ENCODE peak calls at places on chromosomes 4 and X, in five cellular contexts. One of them, this sample, is unnamed.

GRCh38 chr4:118968813-118969212 is 80.2 kb downstream of the SYNPO2 start:
- DNase-seq in naive thymus-derived CD4-positive, alpha-beta T cell: no peak
- DNase-seq in skeletal muscle cell: no peak
- DNase-seq in lung: no peak
- DNase-seq in SJCRH30: peak
- DNase-seq in this sample: no peak

GRCh38 chrX:19823031-19823430 is 64.4 kb downstream of the SH3KBP1 start:
- DNase-seq in naive thymus-derived CD4-positive, alpha-beta T cell: no peak
- DNase-seq in skeletal muscle cell: no peak
- DNase-seq in SJCRH30: no peak
- DNase-seq in lung: no peak
- DNase-seq in this sample: no peak

GRCh38 chr4:41169256-41169655 is 45.1 kb downstream of the APBB2 start:
- DNase-seq in lung: no peak
- DNase-seq in naive thymus-derived CD4-positive, alpha-beta T cell: no peak
- DNase-seq in SJCRH30: no peak
- DNase-seq in skeletal muscle cell: no peak
- DNase-seq in this sample: no peak

GRCh38 chr4:148415500-148415899 is 26.7 kb downstream of the NR3C2 start:
- DNase-seq in lung: no peak
- DNase-seq in SJCRH30: peak
- DNase-seq in skeletal muscle cell: no peak
- DNase-seq in naive thymus-derived CD4-positive, alpha-beta T cell: no peak
- DNase-seq in this sample: no peak

GRCh38 chr4:105544517-105544916 is 7.9 kb upstream of the ARHGEF38 start:
- DNase-seq in lung: no peak
- DNase-seq in skeletal muscle cell: no peak
- DNase-seq in naive thymus-derived CD4-positive, alpha-beta T cell: no peak
- DNase-seq in SJCRH30: no peak
- DNase-seq in this sample: no peak

GRCh38 chr4:126267689-126268088 is 952.9 kb downstream of the FAT4 start:
- DNase-seq in naive thymus-derived CD4-positive, alpha-beta T cell: no peak
- DNase-seq in lung: no peak
- DNase-seq in SJCRH30: no peak
- DNase-seq in skeletal muscle cell: peak
- DNase-seq in this sample: no peak

GRCh38 chrX:96183843-96184242 is 500.8 kb upstream of the DIAPH2 start:
- DNase-seq in naive thymus-derived CD4-positive, alpha-beta T cell: no peak
- DNase-seq in skeletal muscle cell: no peak
- DNase-seq in SJCRH30: peak
- DNase-seq in lung: no peak
- DNase-seq in this sample: no peak

GRCh38 chr4:72358483-72358882 is 210.5 kb downstream of the ADAMTS3 start:
- DNase-seq in SJCRH30: no peak
- DNase-seq in skeletal muscle cell: no peak
- DNase-seq in lung: no peak
- DNase-seq in naive thymus-derived CD4-positive, alpha-beta T cell: no peak
- DNase-seq in this sample: no peak

GRCh38 chrX:111131572-111131971 is 35.6 kb downstream of the PAK3 start:
- DNase-seq in SJCRH30: peak
- DNase-seq in lung: no peak
- DNase-seq in skeletal muscle cell: peak
- DNase-seq in naive thymus-derived CD4-positive, alpha-beta T cell: no peak
- DNase-seq in this sample: peak

GRCh38 chr4:185508162-185508561 is 27.1 kb downstream of the PDLIM3 start:
- DNase-seq in naive thymus-derived CD4-positive, alpha-beta T cell: no peak
- DNase-seq in lung: no peak
- DNase-seq in SJCRH30: no peak
- DNase-seq in skeletal muscle cell: no peak
- DNase-seq in this sample: no peak

GRCh38 chr4:128068927-128069326 is 7.8 kb downstream of the LARP1B start:
- DNase-seq in SJCRH30: peak
- DNase-seq in naive thymus-derived CD4-positive, alpha-beta T cell: no peak
- DNase-seq in lung: no peak
- DNase-seq in skeletal muscle cell: no peak
- DNase-seq in this sample: peak

DNA sequence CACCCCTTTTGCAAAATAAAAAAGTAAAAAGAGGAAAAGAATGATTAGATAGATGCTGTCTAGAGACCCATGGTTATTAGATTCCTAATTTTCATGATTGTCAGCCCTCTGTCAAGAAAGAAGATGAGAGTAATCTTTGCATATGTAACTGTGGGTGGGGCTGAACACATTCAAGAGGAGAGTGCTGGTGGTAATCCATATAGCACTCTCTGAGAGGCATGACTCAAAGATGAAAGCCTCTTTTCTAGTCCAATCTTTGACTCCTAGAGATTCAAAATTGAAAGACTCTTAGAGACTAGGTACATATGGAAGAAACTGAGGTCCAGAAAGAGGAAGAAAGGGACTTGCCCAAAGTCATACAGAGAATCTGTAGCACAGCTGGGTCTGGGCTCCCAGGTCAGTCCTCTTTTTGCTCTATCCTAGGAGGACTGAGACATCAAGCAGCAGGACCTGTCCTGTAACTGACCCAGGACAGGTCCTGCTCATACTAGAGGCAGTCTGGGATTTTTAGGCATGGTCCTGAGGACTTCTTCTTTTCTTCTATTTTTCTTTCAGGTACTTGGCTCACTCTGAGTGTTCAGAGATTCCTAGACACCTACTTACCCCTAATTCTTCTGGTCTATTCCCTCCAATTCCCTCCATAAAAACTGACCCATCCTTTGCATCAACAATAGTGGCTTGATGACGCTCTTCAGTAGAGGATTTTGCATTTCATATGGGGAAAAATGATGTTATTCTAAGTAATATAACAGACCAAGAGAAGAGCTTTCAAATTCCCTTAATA is 23.8 kb downstream of the VSIG4 start:
- DNase-seq in skeletal muscle cell: no peak
- DNase-seq in lung: no peak
- DNase-seq in SJCRH30: no peak
- DNase-seq in naive thymus-derived CD4-positive, alpha-beta T cell: no peak
- DNase-seq in this sample: no peak
- H3K4me3 ChIP-seq in skeletal muscle cell: no peak
- H3K4me3 ChIP-seq in lung: no peak
- H3K4me3 ChIP-seq in SJCRH30: no peak
- H3K4me3 ChIP-seq in naive thymus-derived CD4-positive, alpha-beta T cell: peak
- H3K4me3 ChIP-seq in this sample: no peak

DNA sequence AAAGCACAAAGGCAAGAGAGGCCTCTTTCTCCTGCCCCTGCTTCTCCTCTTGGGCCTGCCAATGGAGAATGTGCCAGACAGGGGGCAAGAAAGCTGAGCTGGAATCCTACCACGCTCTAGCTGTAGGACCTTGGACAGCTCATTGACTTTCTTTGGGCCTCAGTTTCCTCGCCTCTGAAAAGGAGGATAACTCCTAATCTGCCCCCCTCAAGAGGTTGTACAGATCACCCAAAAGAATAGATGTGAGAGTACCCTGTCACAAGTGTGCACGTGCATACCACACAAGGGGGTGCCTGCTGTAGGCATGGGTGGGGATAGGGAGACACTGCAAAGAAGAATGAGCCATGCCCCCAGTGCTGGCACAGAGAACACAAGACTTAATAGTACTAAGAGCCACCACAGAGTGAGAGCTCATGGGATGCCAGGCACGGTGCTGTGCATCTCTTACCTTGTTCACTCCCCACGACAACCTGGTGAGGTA is 2.3 kb downstream of the SASH3 start:
- DNase-seq in naive thymus-derived CD4-positive, alpha-beta T cell: no peak
- DNase-seq in lung: no peak
- DNase-seq in SJCRH30: no peak
- DNase-seq in skeletal muscle cell: no peak
- DNase-seq in this sample: no peak
- H3K4me3 ChIP-seq in naive thymus-derived CD4-positive, alpha-beta T cell: peak
- H3K4me3 ChIP-seq in lung: no peak
- H3K4me3 ChIP-seq in SJCRH30: no peak
- H3K4me3 ChIP-seq in skeletal muscle cell: no peak
- H3K4me3 ChIP-seq in this sample: no peak

GRCh38 chr4:687048-687974 is 1.6 kb downstream of the SLC49A3 start:
- DNase-seq in naive thymus-derived CD4-positive, alpha-beta T cell: no peak
- DNase-seq in SJCRH30: peak
- DNase-seq in lung: peak
- DNase-seq in skeletal muscle cell: peak
- DNase-seq in this sample: peak
- H3K4me3 ChIP-seq in naive thymus-derived CD4-positive, alpha-beta T cell: no peak
- H3K4me3 ChIP-seq in SJCRH30: no peak
- H3K4me3 ChIP-seq in lung: no peak
- H3K4me3 ChIP-seq in skeletal muscle cell: no peak
- H3K4me3 ChIP-seq in this sample: no peak

GRCh38 chr4:26132858-26133257 is 188.0 kb upstream of the RBPJ start:
- DNase-seq in naive thymus-derived CD4-positive, alpha-beta T cell: no peak
- DNase-seq in SJCRH30: no peak
- DNase-seq in lung: no peak
- DNase-seq in skeletal muscle cell: no peak
- DNase-seq in this sample: peak
- H3K4me3 ChIP-seq in naive thymus-derived CD4-positive, alpha-beta T cell: no peak
- H3K4me3 ChIP-seq in SJCRH30: no peak
- H3K4me3 ChIP-seq in lung: no peak
- H3K4me3 ChIP-seq in skeletal muscle cell: no peak
- H3K4me3 ChIP-seq in this sample: no peak

DNA sequence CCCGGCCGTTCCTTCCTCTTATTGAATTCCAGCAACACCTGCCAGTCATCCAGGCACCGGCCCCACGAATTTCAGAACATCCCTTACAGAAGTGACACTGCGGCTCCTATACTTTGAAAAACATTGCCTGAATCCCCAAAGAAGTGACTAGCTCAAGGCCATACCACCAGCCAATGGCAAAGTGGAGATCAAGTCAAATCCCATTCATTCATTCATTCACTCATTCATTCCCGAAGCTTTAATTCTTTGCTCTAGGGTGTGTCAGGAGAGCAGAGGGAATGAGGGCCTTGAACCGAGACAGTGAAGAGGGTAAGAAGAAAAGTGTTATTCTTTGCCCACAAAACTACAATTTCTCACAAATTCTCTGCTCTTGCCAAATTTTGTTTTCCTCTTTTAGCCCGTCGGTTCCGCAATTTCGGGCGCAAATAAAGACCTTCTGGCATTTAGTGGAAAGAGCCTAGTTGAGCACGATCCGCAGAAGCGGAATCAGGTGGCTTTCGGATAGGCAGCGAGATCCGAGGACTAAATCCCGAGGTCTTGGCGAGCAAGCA is 825 bp upstream of the HMGB3 start:
- DNase-seq in SJCRH30: no peak
- DNase-seq in skeletal muscle cell: no peak
- DNase-seq in naive thymus-derived CD4-positive, alpha-beta T cell: no peak
- DNase-seq in lung: no peak
- DNase-seq in this sample: no peak
- H3K4me3 ChIP-seq in SJCRH30: peak
- H3K4me3 ChIP-seq in skeletal muscle cell: peak
- H3K4me3 ChIP-seq in naive thymus-derived CD4-positive, alpha-beta T cell: peak
- H3K4me3 ChIP-seq in lung: no peak
- H3K4me3 ChIP-seq in this sample: no peak

GRCh38 chrX:137052641-137053235 is 18.9 kb upstream of the GPR101 start:
- DNase-seq in naive thymus-derived CD4-positive, alpha-beta T cell: no peak
- DNase-seq in skeletal muscle cell: no peak
- DNase-seq in lung: no peak
- DNase-seq in SJCRH30: no peak
- DNase-seq in this sample: no peak
- H3K4me3 ChIP-seq in naive thymus-derived CD4-positive, alpha-beta T cell: peak
- H3K4me3 ChIP-seq in skeletal muscle cell: peak
- H3K4me3 ChIP-seq in lung: no peak
- H3K4me3 ChIP-seq in SJCRH30: no peak
- H3K4me3 ChIP-seq in this sample: no peak

DNA sequence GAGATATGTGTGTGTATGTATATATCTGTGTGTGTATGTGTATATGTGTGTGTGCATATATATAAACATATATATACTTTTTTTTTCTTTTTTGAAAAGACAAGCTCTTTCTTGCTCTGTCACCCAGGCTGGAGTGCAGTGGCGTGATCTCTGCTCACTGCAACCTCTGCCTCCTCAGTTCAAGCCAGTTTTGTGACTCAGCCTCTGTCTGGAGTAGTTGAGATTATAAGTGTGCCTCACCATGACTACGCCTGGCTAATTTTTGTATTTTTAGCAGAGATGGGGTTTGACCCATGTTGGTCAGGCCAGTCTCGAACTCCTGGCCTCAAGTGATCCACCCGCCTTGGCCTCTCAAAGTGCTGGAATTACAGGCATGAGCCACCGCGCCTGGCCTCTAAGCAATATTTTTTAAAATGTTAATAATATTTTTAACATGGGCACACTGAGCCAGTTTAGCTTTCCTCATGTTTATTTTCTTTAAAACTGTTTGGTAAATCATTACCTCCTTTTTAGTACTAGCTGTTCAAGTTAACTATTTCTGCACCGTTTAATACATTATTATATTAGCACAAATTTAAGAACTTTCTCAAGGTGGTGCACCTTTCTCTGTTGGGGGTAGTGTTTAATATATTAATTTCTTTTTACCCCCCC is 33.3 kb downstream of the BBS12 start:
- DNase-seq in skeletal muscle cell: peak
- DNase-seq in SJCRH30: no peak
- DNase-seq in lung: no peak
- DNase-seq in naive thymus-derived CD4-positive, alpha-beta T cell: no peak
- DNase-seq in this sample: no peak
- H3K4me3 ChIP-seq in skeletal muscle cell: no peak
- H3K4me3 ChIP-seq in SJCRH30: no peak
- H3K4me3 ChIP-seq in lung: no peak
- H3K4me3 ChIP-seq in naive thymus-derived CD4-positive, alpha-beta T cell: no peak
- H3K4me3 ChIP-seq in this sample: no peak

GRCh38 chr4:168839758-168840385 is 170.2 kb downstream of the CBR4 start:
- DNase-seq in SJCRH30: no peak
- DNase-seq in lung: no peak
- DNase-seq in naive thymus-derived CD4-positive, alpha-beta T cell: no peak
- DNase-seq in skeletal muscle cell: no peak
- DNase-seq in this sample: no peak
- H3K4me3 ChIP-seq in SJCRH30: no peak
- H3K4me3 ChIP-seq in lung: no peak
- H3K4me3 ChIP-seq in naive thymus-derived CD4-positive, alpha-beta T cell: no peak
- H3K4me3 ChIP-seq in skeletal muscle cell: no peak
- H3K4me3 ChIP-seq in this sample: no peak

GRCh38 chr4:67762091-67762490 is 7.9 kb upstream of the GNRHR start:
- DNase-seq in lung: no peak
- DNase-seq in SJCRH30: peak
- DNase-seq in skeletal muscle cell: peak
- DNase-seq in naive thymus-derived CD4-positive, alpha-beta T cell: no peak
- DNase-seq in this sample: no peak
- H3K4me3 ChIP-seq in lung: no peak
- H3K4me3 ChIP-seq in SJCRH30: no peak
- H3K4me3 ChIP-seq in skeletal muscle cell: no peak
- H3K4me3 ChIP-seq in naive thymus-derived CD4-positive, alpha-beta T cell: no peak
- H3K4me3 ChIP-seq in this sample: no peak